ENCODE peak calls at places on chromosomes 2 and 18, in five cellular contexts. One of them, this sample, is unnamed.

GRCh38 chr2:160836755-160837154 is 323.5 kb upstream of the TANK start:
- DNase-seq in WTC11: no peak
- DNase-seq in stimulated activated CD4-positive, alpha-beta T cell treated with anti-CD3 and anti-CD28 coated beads, Interleukin-15, amount 100 ng/mL, for 24 hours: no peak
- DNase-seq in BE2C: no peak
- DNase-seq in left cardiac atrium: no peak
- DNase-seq in this sample: no peak

GRCh38 chr2:134304726-134305509 is 51.0 kb downstream of the MGAT5 start:
- DNase-seq in stimulated activated CD4-positive, alpha-beta T cell treated with anti-CD3 and anti-CD28 coated beads, Interleukin-15, amount 100 ng/mL, for 24 hours: no peak
- DNase-seq in left cardiac atrium: no peak
- DNase-seq in WTC11: no peak
- DNase-seq in BE2C: no peak
- DNase-seq in this sample: no peak

GRCh38 chr2:145258903-145259579 is 739.1 kb upstream of the ZEB2 start:
- DNase-seq in left cardiac atrium: no peak
- DNase-seq in WTC11: no peak
- DNase-seq in stimulated activated CD4-positive, alpha-beta T cell treated with anti-CD3 and anti-CD28 coated beads, Interleukin-15, amount 100 ng/mL, for 24 hours: peak
- DNase-seq in BE2C: no peak
- DNase-seq in this sample: peak

GRCh38 chr2:106886916-106887758 is 1.2 kb upstream of the ST6GAL2 start:
- DNase-seq in left cardiac atrium: peak
- DNase-seq in BE2C: no peak
- DNase-seq in WTC11: peak
- DNase-seq in stimulated activated CD4-positive, alpha-beta T cell treated with anti-CD3 and anti-CD28 coated beads, Interleukin-15, amount 100 ng/mL, for 24 hours: peak
- DNase-seq in this sample: no peak

GRCh38 chr2:79105259-79105658 is 15.0 kb upstream of the REG1A start:
- DNase-seq in left cardiac atrium: no peak
- DNase-seq in stimulated activated CD4-positive, alpha-beta T cell treated with anti-CD3 and anti-CD28 coated beads, Interleukin-15, amount 100 ng/mL, for 24 hours: no peak
- DNase-seq in WTC11: no peak
- DNase-seq in BE2C: no peak
- DNase-seq in this sample: no peak

GRCh38 chr2:27421660-27422250 is 6.7 kb upstream of the NRBP1 start:
- DNase-seq in stimulated activated CD4-positive, alpha-beta T cell treated with anti-CD3 and anti-CD28 coated beads, Interleukin-15, amount 100 ng/mL, for 24 hours: no peak
- DNase-seq in WTC11: no peak
- DNase-seq in BE2C: no peak
- DNase-seq in left cardiac atrium: no peak
- DNase-seq in this sample: no peak

GRCh38 chr2:51795248-51795888 is 763.4 kb upstream of the NRXN1 start:
- DNase-seq in BE2C: peak
- DNase-seq in left cardiac atrium: no peak
- DNase-seq in stimulated activated CD4-positive, alpha-beta T cell treated with anti-CD3 and anti-CD28 coated beads, Interleukin-15, amount 100 ng/mL, for 24 hours: peak
- DNase-seq in WTC11: peak
- DNase-seq in this sample: peak

GRCh38 chr2:121172456-121172855 is 112.5 kb downstream of the TFCP2L1 start:
- DNase-seq in BE2C: no peak
- DNase-seq in stimulated activated CD4-positive, alpha-beta T cell treated with anti-CD3 and anti-CD28 coated beads, Interleukin-15, amount 100 ng/mL, for 24 hours: no peak
- DNase-seq in left cardiac atrium: no peak
- DNase-seq in WTC11: no peak
- DNase-seq in this sample: no peak

GRCh38 chr2:53004413-53004812 is 763.2 kb upstream of the CHAC2 start:
- DNase-seq in left cardiac atrium: no peak
- DNase-seq in WTC11: no peak
- DNase-seq in stimulated activated CD4-positive, alpha-beta T cell treated with anti-CD3 and anti-CD28 coated beads, Interleukin-15, amount 100 ng/mL, for 24 hours: no peak
- DNase-seq in BE2C: no peak
- DNase-seq in this sample: no peak

GRCh38 chr2:9775999-9776685 is 67.1 kb upstream of the TAF1B start:
- DNase-seq in stimulated activated CD4-positive, alpha-beta T cell treated with anti-CD3 and anti-CD28 coated beads, Interleukin-15, amount 100 ng/mL, for 24 hours: no peak
- DNase-seq in BE2C: peak
- DNase-seq in left cardiac atrium: no peak
- DNase-seq in WTC11: no peak
- DNase-seq in this sample: no peak

GRCh38 chr2:83081835-83082522 is 1377.1 kb downstream of the SUCLG1 start:
- DNase-seq in WTC11: no peak
- DNase-seq in stimulated activated CD4-positive, alpha-beta T cell treated with anti-CD3 and anti-CD28 coated beads, Interleukin-15, amount 100 ng/mL, for 24 hours: no peak
- DNase-seq in left cardiac atrium: peak
- DNase-seq in BE2C: no peak
- DNase-seq in this sample: no peak

GRCh38 chr2:75130171-75130570 is 69.1 kb downstream of the TACR1 start:
- DNase-seq in BE2C: no peak
- DNase-seq in WTC11: no peak
- DNase-seq in stimulated activated CD4-positive, alpha-beta T cell treated with anti-CD3 and anti-CD28 coated beads, Interleukin-15, amount 100 ng/mL, for 24 hours: no peak
- DNase-seq in left cardiac atrium: no peak
- DNase-seq in this sample: peak

GRCh38 chr2:226601881-226602280 is 197.7 kb downstream of the IRS1 start:
- DNase-seq in stimulated activated CD4-positive, alpha-beta T cell treated with anti-CD3 and anti-CD28 coated beads, Interleukin-15, amount 100 ng/mL, for 24 hours: no peak
- DNase-seq in left cardiac atrium: no peak
- DNase-seq in BE2C: no peak
- DNase-seq in WTC11: no peak
- DNase-seq in this sample: no peak

GRCh38 chr18:47163241-47163640 is 12.9 kb downstream of the IER3IP1 start:
- DNase-seq in BE2C: no peak
- DNase-seq in stimulated activated CD4-positive, alpha-beta T cell treated with anti-CD3 and anti-CD28 coated beads, Interleukin-15, amount 100 ng/mL, for 24 hours: peak
- DNase-seq in left cardiac atrium: no peak
- DNase-seq in WTC11: no peak
- DNase-seq in this sample: no peak

GRCh38 chr18:47754311-47755101 is 176.0 kb downstream of the SMAD2 start:
- DNase-seq in left cardiac atrium: no peak
- DNase-seq in WTC11: peak
- DNase-seq in BE2C: peak
- DNase-seq in stimulated activated CD4-positive, alpha-beta T cell treated with anti-CD3 and anti-CD28 coated beads, Interleukin-15, amount 100 ng/mL, for 24 hours: peak
- DNase-seq in this sample: peak

GRCh38 chr2:134669731-134670669 is 48.8 kb downstream of the TMEM163 start:
- DNase-seq in BE2C: no peak
- DNase-seq in left cardiac atrium: no peak
- DNase-seq in stimulated activated CD4-positive, alpha-beta T cell treated with anti-CD3 and anti-CD28 coated beads, Interleukin-15, amount 100 ng/mL, for 24 hours: peak
- DNase-seq in WTC11: no peak
- DNase-seq in this sample: peak

GRCh38 chr2:51638811-51639210 is 606.9 kb upstream of the NRXN1 start:
- DNase-seq in left cardiac atrium: no peak
- DNase-seq in stimulated activated CD4-positive, alpha-beta T cell treated with anti-CD3 and anti-CD28 coated beads, Interleukin-15, amount 100 ng/mL, for 24 hours: no peak
- DNase-seq in WTC11: no peak
- DNase-seq in BE2C: no peak
- DNase-seq in this sample: no peak

GRCh38 chr2:15262792-15263191 is 298.3 kb downstream of the NBAS start:
- DNase-seq in left cardiac atrium: no peak
- DNase-seq in BE2C: no peak
- DNase-seq in WTC11: no peak
- DNase-seq in stimulated activated CD4-positive, alpha-beta T cell treated with anti-CD3 and anti-CD28 coated beads, Interleukin-15, amount 100 ng/mL, for 24 hours: no peak
- DNase-seq in this sample: no peak

GRCh38 chr18:31821452-31822171 is 60.9 kb upstream of the SLC25A52 start:
- DNase-seq in left cardiac atrium: no peak
- DNase-seq in WTC11: no peak
- DNase-seq in stimulated activated CD4-positive, alpha-beta T cell treated with anti-CD3 and anti-CD28 coated beads, Interleukin-15, amount 100 ng/mL, for 24 hours: no peak
- DNase-seq in BE2C: no peak
- DNase-seq in this sample: no peak

GRCh38 chr18:28960146-28960545 is 783.2 kb upstream of the CDH2 start:
- DNase-seq in BE2C: no peak
- DNase-seq in left cardiac atrium: no peak
- DNase-seq in WTC11: no peak
- DNase-seq in stimulated activated CD4-positive, alpha-beta T cell treated with anti-CD3 and anti-CD28 coated beads, Interleukin-15, amount 100 ng/mL, for 24 hours: no peak
- DNase-seq in this sample: no peak

GRCh38 chr18:22320736-22321135 is 97.0 kb downstream of the CTAGE1 start:
- DNase-seq in stimulated activated CD4-positive, alpha-beta T cell treated with anti-CD3 and anti-CD28 coated beads, Interleukin-15, amount 100 ng/mL, for 24 hours: no peak
- DNase-seq in WTC11: no peak
- DNase-seq in left cardiac atrium: no peak
- DNase-seq in BE2C: no peak
- DNase-seq in this sample: no peak

GRCh38 chr2:109141006-109141600 is 12.1 kb downstream of the SH3RF3 start:
- DNase-seq in BE2C: no peak
- DNase-seq in stimulated activated CD4-positive, alpha-beta T cell treated with anti-CD3 and anti-CD28 coated beads, Interleukin-15, amount 100 ng/mL, for 24 hours: no peak
- DNase-seq in left cardiac atrium: no peak
- DNase-seq in WTC11: no peak
- DNase-seq in this sample: no peak

GRCh38 chr2:187299122-187299906 is 148.7 kb downstream of the CALCRL start:
- DNase-seq in left cardiac atrium: no peak
- DNase-seq in stimulated activated CD4-positive, alpha-beta T cell treated with anti-CD3 and anti-CD28 coated beads, Interleukin-15, amount 100 ng/mL, for 24 hours: no peak
- DNase-seq in WTC11: no peak
- DNase-seq in BE2C: no peak
- DNase-seq in this sample: no peak

GRCh38 chr18:616380-616995 is 19.7 kb downstream of the CLUL1 start:
- DNase-seq in BE2C: no peak
- DNase-seq in WTC11: no peak
- DNase-seq in left cardiac atrium: no peak
- DNase-seq in stimulated activated CD4-positive, alpha-beta T cell treated with anti-CD3 and anti-CD28 coated beads, Interleukin-15, amount 100 ng/mL, for 24 hours: no peak
- DNase-seq in this sample: peak